ENCODE peak calls at places on chromosome 16, in nine cellular contexts. One of them, this sample, is unnamed.

GRCh38 chr16:23710008-23710407 is 3.0 kb downstream of the ERN2 start:
- DNase-seq in NCI-H345: no peak
- DNase-seq in activated CD4-positive, alpha-beta T cell treated with anti-CD3 and anti-CD28 coated beads for 24 hours: no peak
- DNase-seq in activated T-helper 9 cell treated with anti-CD3 and anti-CD28 coated beads, Interleukin-2, amount 50 U/mL, for 16 hours: no peak
- DNase-seq in WTC11: no peak
- DNase-seq in neural progenitor cell: no peak
- DNase-seq in NCI-H2029: no peak
- DNase-seq in left lung: no peak
- DNase-seq in GM23338: no peak
- DNase-seq in this sample: no peak

GRCh38 chr16:1763521-1764511 is 7.5 kb downstream of the NME3 start:
- DNase-seq in NCI-H345: no peak
- DNase-seq in activated CD4-positive, alpha-beta T cell treated with anti-CD3 and anti-CD28 coated beads for 24 hours: no peak
- DNase-seq in activated T-helper 9 cell treated with anti-CD3 and anti-CD28 coated beads, Interleukin-2, amount 50 U/mL, for 16 hours: no peak
- DNase-seq in WTC11: peak; percentile 91
- DNase-seq in neural progenitor cell: peak; percentile 82
- DNase-seq in NCI-H2029: no peak
- DNase-seq in left lung: no peak
- DNase-seq in GM23338: peak; percentile 92
- DNase-seq in this sample: no peak

GRCh38 chr16:48542020-48542473 is 67.9 kb downstream of the N4BP1 start:
- DNase-seq in NCI-H345: no peak
- DNase-seq in activated CD4-positive, alpha-beta T cell treated with anti-CD3 and anti-CD28 coated beads for 24 hours: no peak
- DNase-seq in activated T-helper 9 cell treated with anti-CD3 and anti-CD28 coated beads, Interleukin-2, amount 50 U/mL, for 16 hours: no peak
- DNase-seq in WTC11: no peak
- DNase-seq in neural progenitor cell: peak; percentile 47
- DNase-seq in NCI-H2029: no peak
- DNase-seq in left lung: peak; percentile 84
- DNase-seq in GM23338: peak; percentile 36
- DNase-seq in this sample: peak; percentile 82

GRCh38 chr16:84144301-84144858 is 597 bp downstream of the HSDL1 start:
- DNase-seq in NCI-H345: peak; percentile 14
- DNase-seq in activated CD4-positive, alpha-beta T cell treated with anti-CD3 and anti-CD28 coated beads for 24 hours: no peak
- DNase-seq in activated T-helper 9 cell treated with anti-CD3 and anti-CD28 coated beads, Interleukin-2, amount 50 U/mL, for 16 hours: peak; percentile 25
- DNase-seq in WTC11: peak; percentile 41
- DNase-seq in neural progenitor cell: peak; percentile 62
- DNase-seq in NCI-H2029: no peak
- DNase-seq in left lung: peak; percentile 86
- DNase-seq in GM23338: peak; percentile 50
- DNase-seq in this sample: peak; percentile 14

GRCh38 chr16:59213952-59214351 is 479.8 kb upstream of the GOT2 start:
- DNase-seq in NCI-H345: no peak
- DNase-seq in activated CD4-positive, alpha-beta T cell treated with anti-CD3 and anti-CD28 coated beads for 24 hours: no peak
- DNase-seq in activated T-helper 9 cell treated with anti-CD3 and anti-CD28 coated beads, Interleukin-2, amount 50 U/mL, for 16 hours: no peak
- DNase-seq in WTC11: no peak
- DNase-seq in neural progenitor cell: no peak
- DNase-seq in NCI-H2029: no peak
- DNase-seq in left lung: no peak
- DNase-seq in GM23338: no peak
- DNase-seq in this sample: no peak

GRCh38 chr16:17474037-17474436 is 3.3 kb upstream of the XYLT1 start:
- DNase-seq in NCI-H345: no peak
- DNase-seq in activated CD4-positive, alpha-beta T cell treated with anti-CD3 and anti-CD28 coated beads for 24 hours: no peak
- DNase-seq in activated T-helper 9 cell treated with anti-CD3 and anti-CD28 coated beads, Interleukin-2, amount 50 U/mL, for 16 hours: no peak
- DNase-seq in WTC11: no peak
- DNase-seq in neural progenitor cell: no peak
- DNase-seq in NCI-H2029: no peak
- DNase-seq in left lung: no peak
- DNase-seq in GM23338: no peak
- DNase-seq in this sample: no peak

GRCh38 chr16:47928008-47928407 is 227.8 kb downstream of the ABCC12 start:
- DNase-seq in NCI-H345: no peak
- DNase-seq in activated CD4-positive, alpha-beta T cell treated with anti-CD3 and anti-CD28 coated beads for 24 hours: no peak
- DNase-seq in activated T-helper 9 cell treated with anti-CD3 and anti-CD28 coated beads, Interleukin-2, amount 50 U/mL, for 16 hours: no peak
- DNase-seq in WTC11: peak; percentile 31
- DNase-seq in neural progenitor cell: no peak
- DNase-seq in NCI-H2029: no peak
- DNase-seq in left lung: no peak
- DNase-seq in GM23338: peak; percentile 52
- DNase-seq in this sample: no peak

GRCh38 chr16:30948087-30948955 is 547 bp upstream of the ORAI3 start:
- DNase-seq in NCI-H345: peak; percentile 46
- DNase-seq in activated CD4-positive, alpha-beta T cell treated with anti-CD3 and anti-CD28 coated beads for 24 hours: no peak
- DNase-seq in activated T-helper 9 cell treated with anti-CD3 and anti-CD28 coated beads, Interleukin-2, amount 50 U/mL, for 16 hours: no peak
- DNase-seq in WTC11: peak; percentile 99
- DNase-seq in neural progenitor cell: peak; percentile 100
- DNase-seq in NCI-H2029: peak; percentile 30
- DNase-seq in left lung: peak; percentile 89
- DNase-seq in GM23338: peak; percentile 100
- DNase-seq in this sample: peak; percentile 91

GRCh38 chr16:80804061-80804450 is 342 bp downstream of the CDYL2 start:
- DNase-seq in NCI-H345: no peak
- DNase-seq in activated CD4-positive, alpha-beta T cell treated with anti-CD3 and anti-CD28 coated beads for 24 hours: peak; percentile 30
- DNase-seq in activated T-helper 9 cell treated with anti-CD3 and anti-CD28 coated beads, Interleukin-2, amount 50 U/mL, for 16 hours: peak; percentile 48
- DNase-seq in WTC11: peak; percentile 29
- DNase-seq in neural progenitor cell: no peak
- DNase-seq in NCI-H2029: no peak
- DNase-seq in left lung: peak; percentile 84
- DNase-seq in GM23338: peak; percentile 50
- DNase-seq in this sample: no peak

GRCh38 chr16:2428051-2428786 is 1.0 kb upstream of the CCNF start:
- DNase-seq in NCI-H345: no peak
- DNase-seq in activated CD4-positive, alpha-beta T cell treated with anti-CD3 and anti-CD28 coated beads for 24 hours: no peak
- DNase-seq in activated T-helper 9 cell treated with anti-CD3 and anti-CD28 coated beads, Interleukin-2, amount 50 U/mL, for 16 hours: no peak
- DNase-seq in WTC11: peak; percentile 61
- DNase-seq in neural progenitor cell: peak; percentile 64
- DNase-seq in NCI-H2029: no peak
- DNase-seq in left lung: no peak
- DNase-seq in GM23338: peak; percentile 58
- DNase-seq in this sample: no peak

GRCh38 chr16:73202176-73202729 is 154.3 kb upstream of the ZFHX3 start:
- DNase-seq in NCI-H345: no peak
- DNase-seq in activated CD4-positive, alpha-beta T cell treated with anti-CD3 and anti-CD28 coated beads for 24 hours: no peak
- DNase-seq in activated T-helper 9 cell treated with anti-CD3 and anti-CD28 coated beads, Interleukin-2, amount 50 U/mL, for 16 hours: no peak
- DNase-seq in WTC11: no peak
- DNase-seq in neural progenitor cell: no peak
- DNase-seq in NCI-H2029: no peak
- DNase-seq in left lung: no peak
- DNase-seq in GM23338: no peak
- DNase-seq in this sample: no peak

GRCh38 chr16:52353249-52353648 is 193.7 kb downstream of the TOX3 start:
- DNase-seq in NCI-H345: no peak
- DNase-seq in activated CD4-positive, alpha-beta T cell treated with anti-CD3 and anti-CD28 coated beads for 24 hours: no peak
- DNase-seq in activated T-helper 9 cell treated with anti-CD3 and anti-CD28 coated beads, Interleukin-2, amount 50 U/mL, for 16 hours: no peak
- DNase-seq in WTC11: no peak
- DNase-seq in neural progenitor cell: no peak
- DNase-seq in NCI-H2029: no peak
- DNase-seq in left lung: no peak
- DNase-seq in GM23338: no peak
- DNase-seq in this sample: no peak

GRCh38 chr16:13154799-13155198 is 253.4 kb downstream of the SHISA9 start:
- DNase-seq in NCI-H345: no peak
- DNase-seq in activated CD4-positive, alpha-beta T cell treated with anti-CD3 and anti-CD28 coated beads for 24 hours: no peak
- DNase-seq in activated T-helper 9 cell treated with anti-CD3 and anti-CD28 coated beads, Interleukin-2, amount 50 U/mL, for 16 hours: no peak
- DNase-seq in WTC11: no peak
- DNase-seq in neural progenitor cell: no peak
- DNase-seq in NCI-H2029: no peak
- DNase-seq in left lung: no peak
- DNase-seq in GM23338: no peak
- DNase-seq in this sample: no peak

GRCh38 chr16:14640538-14640937 is 7.8 kb downstream of the BFAR start:
- DNase-seq in NCI-H345: no peak
- DNase-seq in activated CD4-positive, alpha-beta T cell treated with anti-CD3 and anti-CD28 coated beads for 24 hours: no peak
- DNase-seq in activated T-helper 9 cell treated with anti-CD3 and anti-CD28 coated beads, Interleukin-2, amount 50 U/mL, for 16 hours: no peak
- DNase-seq in WTC11: no peak
- DNase-seq in neural progenitor cell: no peak
- DNase-seq in NCI-H2029: no peak
- DNase-seq in left lung: no peak
- DNase-seq in GM23338: no peak
- DNase-seq in this sample: no peak

GRCh38 chr16:10405386-10405939 is 19.6 kb downstream of the ATF7IP2 start:
- DNase-seq in NCI-H345: no peak
- DNase-seq in activated CD4-positive, alpha-beta T cell treated with anti-CD3 and anti-CD28 coated beads for 24 hours: no peak
- DNase-seq in activated T-helper 9 cell treated with anti-CD3 and anti-CD28 coated beads, Interleukin-2, amount 50 U/mL, for 16 hours: no peak
- DNase-seq in WTC11: no peak
- DNase-seq in neural progenitor cell: no peak
- DNase-seq in NCI-H2029: no peak
- DNase-seq in left lung: no peak
- DNase-seq in GM23338: no peak
- DNase-seq in this sample: no peak

GRCh38 chr16:12455287-12455798 is 348.3 kb downstream of the CPPED1 start:
- DNase-seq in NCI-H345: peak; percentile 49
- DNase-seq in activated CD4-positive, alpha-beta T cell treated with anti-CD3 and anti-CD28 coated beads for 24 hours: peak; percentile 25
- DNase-seq in activated T-helper 9 cell treated with anti-CD3 and anti-CD28 coated beads, Interleukin-2, amount 50 U/mL, for 16 hours: no peak
- DNase-seq in WTC11: peak; percentile 81
- DNase-seq in neural progenitor cell: peak; percentile 85
- DNase-seq in NCI-H2029: peak; percentile 48
- DNase-seq in left lung: peak; percentile 92
- DNase-seq in GM23338: peak; percentile 81
- DNase-seq in this sample: peak; percentile 76

GRCh38 chr16:49460786-49461470 is 87.3 kb downstream of the C16orf78 start:
- DNase-seq in NCI-H345: no peak
- DNase-seq in activated CD4-positive, alpha-beta T cell treated with anti-CD3 and anti-CD28 coated beads for 24 hours: no peak
- DNase-seq in activated T-helper 9 cell treated with anti-CD3 and anti-CD28 coated beads, Interleukin-2, amount 50 U/mL, for 16 hours: no peak
- DNase-seq in WTC11: no peak
- DNase-seq in neural progenitor cell: no peak
- DNase-seq in NCI-H2029: no peak
- DNase-seq in left lung: peak; percentile 34
- DNase-seq in GM23338: no peak
- DNase-seq in this sample: no peak

GRCh38 chr16:5900046-5900445 is 802.5 kb upstream of the EEF2KMT start:
- DNase-seq in NCI-H345: no peak
- DNase-seq in activated CD4-positive, alpha-beta T cell treated with anti-CD3 and anti-CD28 coated beads for 24 hours: no peak
- DNase-seq in activated T-helper 9 cell treated with anti-CD3 and anti-CD28 coated beads, Interleukin-2, amount 50 U/mL, for 16 hours: no peak
- DNase-seq in WTC11: no peak
- DNase-seq in neural progenitor cell: no peak
- DNase-seq in NCI-H2029: no peak
- DNase-seq in left lung: no peak
- DNase-seq in GM23338: no peak
- DNase-seq in this sample: no peak

GRCh38 chr16:14409563-14409962 is 220.5 kb downstream of the PARN start:
- DNase-seq in NCI-H345: no peak
- DNase-seq in activated CD4-positive, alpha-beta T cell treated with anti-CD3 and anti-CD28 coated beads for 24 hours: no peak
- DNase-seq in activated T-helper 9 cell treated with anti-CD3 and anti-CD28 coated beads, Interleukin-2, amount 50 U/mL, for 16 hours: no peak
- DNase-seq in WTC11: no peak
- DNase-seq in neural progenitor cell: no peak
- DNase-seq in NCI-H2029: no peak
- DNase-seq in left lung: no peak
- DNase-seq in GM23338: no peak
- DNase-seq in this sample: no peak

GRCh38 chr16:85479972-85480726 is 133.0 kb upstream of the GSE1 start:
- DNase-seq in NCI-H345: peak; percentile 73
- DNase-seq in activated CD4-positive, alpha-beta T cell treated with anti-CD3 and anti-CD28 coated beads for 24 hours: peak; percentile 6
- DNase-seq in activated T-helper 9 cell treated with anti-CD3 and anti-CD28 coated beads, Interleukin-2, amount 50 U/mL, for 16 hours: no peak
- DNase-seq in WTC11: peak; percentile 64
- DNase-seq in neural progenitor cell: peak; percentile 62
- DNase-seq in NCI-H2029: no peak
- DNase-seq in left lung: no peak
- DNase-seq in GM23338: peak; percentile 69
- DNase-seq in this sample: no peak

GRCh38 chr16:54911079-54911478 is 19.6 kb upstream of the IRX5 start:
- DNase-seq in NCI-H345: no peak
- DNase-seq in activated CD4-positive, alpha-beta T cell treated with anti-CD3 and anti-CD28 coated beads for 24 hours: no peak
- DNase-seq in activated T-helper 9 cell treated with anti-CD3 and anti-CD28 coated beads, Interleukin-2, amount 50 U/mL, for 16 hours: no peak
- DNase-seq in WTC11: no peak
- DNase-seq in neural progenitor cell: no peak
- DNase-seq in NCI-H2029: no peak
- DNase-seq in left lung: no peak
- DNase-seq in GM23338: no peak
- DNase-seq in this sample: no peak

GRCh38 chr16:24776486-24777220 is 47.2 kb downstream of the TNRC6A start:
- DNase-seq in NCI-H345: no peak
- DNase-seq in activated CD4-positive, alpha-beta T cell treated with anti-CD3 and anti-CD28 coated beads for 24 hours: no peak
- DNase-seq in activated T-helper 9 cell treated with anti-CD3 and anti-CD28 coated beads, Interleukin-2, amount 50 U/mL, for 16 hours: no peak
- DNase-seq in WTC11: no peak
- DNase-seq in neural progenitor cell: no peak
- DNase-seq in NCI-H2029: no peak
- DNase-seq in left lung: no peak
- DNase-seq in GM23338: no peak
- DNase-seq in this sample: peak; percentile 40

GRCh38 chr16:75579435-75579834 is 13.3 kb downstream of the GABARAPL2 start:
- DNase-seq in NCI-H345: no peak
- DNase-seq in activated CD4-positive, alpha-beta T cell treated with anti-CD3 and anti-CD28 coated beads for 24 hours: no peak
- DNase-seq in activated T-helper 9 cell treated with anti-CD3 and anti-CD28 coated beads, Interleukin-2, amount 50 U/mL, for 16 hours: no peak
- DNase-seq in WTC11: no peak
- DNase-seq in neural progenitor cell: no peak
- DNase-seq in NCI-H2029: no peak
- DNase-seq in left lung: no peak
- DNase-seq in GM23338: no peak
- DNase-seq in this sample: no peak

GRCh38 chr16:17305694-17306093 is 165.1 kb downstream of the XYLT1 start:
- DNase-seq in NCI-H345: no peak
- DNase-seq in activated CD4-positive, alpha-beta T cell treated with anti-CD3 and anti-CD28 coated beads for 24 hours: peak; percentile 33
- DNase-seq in activated T-helper 9 cell treated with anti-CD3 and anti-CD28 coated beads, Interleukin-2, amount 50 U/mL, for 16 hours: peak; percentile 13
- DNase-seq in WTC11: no peak
- DNase-seq in neural progenitor cell: no peak
- DNase-seq in NCI-H2029: no peak
- DNase-seq in left lung: no peak
- DNase-seq in GM23338: no peak
- DNase-seq in this sample: no peak

GRCh38 chr16:71883849-71884638 is at the start of gene ZNF821:
- DNase-seq in NCI-H345: peak; percentile 88
- DNase-seq in activated CD4-positive, alpha-beta T cell treated with anti-CD3 and anti-CD28 coated beads for 24 hours: peak; percentile 58
- DNase-seq in activated T-helper 9 cell treated with anti-CD3 and anti-CD28 coated beads, Interleukin-2, amount 50 U/mL, for 16 hours: peak; percentile 70
- DNase-seq in WTC11: peak; percentile 93
- DNase-seq in neural progenitor cell: peak; percentile 98
- DNase-seq in NCI-H2029: peak; percentile 48
- DNase-seq in left lung: peak; percentile 95
- DNase-seq in GM23338: peak; percentile 97
- DNase-seq in this sample: peak; percentile 75

GRCh38 chr16:87764600-87765472 is 950 bp downstream of the KLHDC4 start:
- DNase-seq in NCI-H345: no peak
- DNase-seq in activated CD4-positive, alpha-beta T cell treated with anti-CD3 and anti-CD28 coated beads for 24 hours: no peak
- DNase-seq in activated T-helper 9 cell treated with anti-CD3 and anti-CD28 coated beads, Interleukin-2, amount 50 U/mL, for 16 hours: no peak
- DNase-seq in WTC11: no peak
- DNase-seq in neural progenitor cell: no peak
- DNase-seq in NCI-H2029: no peak
- DNase-seq in left lung: no peak
- DNase-seq in GM23338: no peak
- DNase-seq in this sample: no peak

GRCh38 chr16:57744646-57744903 is 9.0 kb downstream of the KATNB1 start:
- DNase-seq in NCI-H345: no peak
- DNase-seq in activated CD4-positive, alpha-beta T cell treated with anti-CD3 and anti-CD28 coated beads for 24 hours: no peak
- DNase-seq in activated T-helper 9 cell treated with anti-CD3 and anti-CD28 coated beads, Interleukin-2, amount 50 U/mL, for 16 hours: no peak
- DNase-seq in WTC11: no peak
- DNase-seq in neural progenitor cell: no peak
- DNase-seq in NCI-H2029: no peak
- DNase-seq in left lung: no peak
- DNase-seq in GM23338: no peak
- DNase-seq in this sample: no peak

GRCh38 chr16:67968440-67969285 is at the start of gene SLC12A4:
- DNase-seq in NCI-H345: peak; percentile 65
- DNase-seq in activated CD4-positive, alpha-beta T cell treated with anti-CD3 and anti-CD28 coated beads for 24 hours: peak; percentile 84
- DNase-seq in activated T-helper 9 cell treated with anti-CD3 and anti-CD28 coated beads, Interleukin-2, amount 50 U/mL, for 16 hours: peak; percentile 78
- DNase-seq in WTC11: peak; percentile 78
- DNase-seq in neural progenitor cell: peak; percentile 80
- DNase-seq in NCI-H2029: peak; percentile 30
- DNase-seq in left lung: peak; percentile 96
- DNase-seq in GM23338: peak; percentile 92
- DNase-seq in this sample: peak; percentile 55

GRCh38 chr16:73912311-73912710 is 384.3 kb upstream of the PSMD7 start:
- DNase-seq in NCI-H345: no peak
- DNase-seq in activated CD4-positive, alpha-beta T cell treated with anti-CD3 and anti-CD28 coated beads for 24 hours: no peak
- DNase-seq in activated T-helper 9 cell treated with anti-CD3 and anti-CD28 coated beads, Interleukin-2, amount 50 U/mL, for 16 hours: no peak
- DNase-seq in WTC11: no peak
- DNase-seq in neural progenitor cell: no peak
- DNase-seq in NCI-H2029: no peak
- DNase-seq in left lung: no peak
- DNase-seq in GM23338: no peak
- DNase-seq in this sample: peak; percentile 3

GRCh38 chr16:71474864-71475263 is 12.8 kb upstream of the ZNF23 start:
- DNase-seq in NCI-H345: no peak
- DNase-seq in activated CD4-positive, alpha-beta T cell treated with anti-CD3 and anti-CD28 coated beads for 24 hours: no peak
- DNase-seq in activated T-helper 9 cell treated with anti-CD3 and anti-CD28 coated beads, Interleukin-2, amount 50 U/mL, for 16 hours: no peak
- DNase-seq in WTC11: no peak
- DNase-seq in neural progenitor cell: no peak
- DNase-seq in NCI-H2029: no peak
- DNase-seq in left lung: no peak
- DNase-seq in GM23338: no peak
- DNase-seq in this sample: no peak

GRCh38 chr16:52451971-52452421 is 94.9 kb downstream of the TOX3 start:
- DNase-seq in NCI-H345: no peak
- DNase-seq in activated CD4-positive, alpha-beta T cell treated with anti-CD3 and anti-CD28 coated beads for 24 hours: no peak
- DNase-seq in activated T-helper 9 cell treated with anti-CD3 and anti-CD28 coated beads, Interleukin-2, amount 50 U/mL, for 16 hours: no peak
- DNase-seq in WTC11: no peak
- DNase-seq in neural progenitor cell: no peak
- DNase-seq in NCI-H2029: no peak
- DNase-seq in left lung: no peak
- DNase-seq in GM23338: no peak
- DNase-seq in this sample: no peak

This sample was measured in globus pallidus.